ENCODE peak calls at places on chromosomes 13 and 19, in eight cellular contexts. I is body of pancreas; G is T-helper 1 cell; E is RWPE1; P is iPS DF 6.9; O is CD8-positive, alpha-beta memory T cell; K is left colon; Y is NCI-H1694. F is an unnamed sample.

GRCh38 chr13:66723606-66724005 is 506.5 kb downstream of the PCDH9 start:
- DNase-seq in Y (no peak), K (no peak), E (no peak), P (no peak), G (no peak), I (no peak), O (no peak), F (no peak)

GRCh38 chr13:32314271-32314967 is 744 bp downstream of the ZAR1L start:
- DNase-seq in I (no peak), K (peak; percentile 42), P (no peak), Y (no peak), O (no peak), E (no peak), G (no peak), F (no peak)

GRCh38 chr19:56351208-56351607 is 36.6 kb upstream of the ZSCAN5A start:
- DNase-seq in E (no peak), I (no peak), G (no peak), Y (no peak), P (no peak), K (no peak), O (no peak), F (no peak)

GRCh38 chr19:56263319-56263718 is 9.2 kb upstream of the EDDM13 start:
- DNase-seq in K (no peak), Y (no peak), O (no peak), I (no peak), E (no peak), G (no peak), P (no peak), F (no peak)

GRCh38 chr13:51746802-51747201 is 57.2 kb downstream of the DHRS12 start:
- DNase-seq in I (peak; percentile 52), G (no peak), Y (no peak), E (no peak), P (no peak), K (no peak), O (no peak), F (no peak)

GRCh38 chr13:114166381-114167131 is 12.5 kb upstream of the CFAP97D2 start:
- DNase-seq in G (no peak), K (no peak), O (no peak), P (no peak), E (no peak), I (no peak), Y (no peak), F (no peak)

GRCh38 chr13:30576528-30576927 is 41.2 kb upstream of the USPL1 start:
- DNase-seq in I (no peak), K (no peak), O (peak; percentile 29), P (no peak), E (peak; percentile 5), G (peak; percentile 38), Y (no peak), F (no peak)

GRCh38 chr13:48159436-48160225 is 64.7 kb upstream of the MED4 start:
- DNase-seq in G (no peak), O (no peak), K (no peak), P (no peak), E (peak; percentile 48), Y (no peak), I (no peak), F (peak; percentile 42)

GRCh38 chr13:41674246-41674645 is 216.9 kb downstream of the RGCC start:
- DNase-seq in E (no peak), O (no peak), G (no peak), K (no peak), I (no peak), Y (no peak), P (no peak), F (no peak)

GRCh38 chr19:1325568-1326294 is 40.1 kb downstream of the EFNA2 start:
- DNase-seq in G (no peak), I (no peak), O (no peak), K (no peak), P (no peak), E (no peak), Y (no peak), F (no peak)

GRCh38 chr19:1471514-1472107 is 7.4 kb downstream of the C19orf25 start:
- DNase-seq in G (no peak), Y (no peak), E (no peak), K (no peak), P (no peak), O (no peak), I (no peak), F (no peak)

GRCh38 chr19:35409191-35409590 is 38.3 kb downstream of the GPR42 start:
- DNase-seq in K (no peak), Y (no peak), E (no peak), O (no peak), G (no peak), I (no peak), P (no peak), F (no peak)

GRCh38 chr13:64912141-64912540 is 2318.0 kb downstream of the PCDH9 start:
- DNase-seq in E (peak; percentile 8), P (no peak), G (no peak), I (no peak), Y (no peak), K (no peak), O (no peak), F (no peak)

GRCh38 chr13:42056146-42056545 is 7.7 kb downstream of the DGKH start:
- DNase-seq in I (no peak), P (no peak), G (no peak), K (no peak), O (no peak), Y (no peak), E (no peak), F (no peak)

GRCh38 chr19:49338691-49339363 is 3.6 kb downstream of the CD37 start:
- DNase-seq in Y (no peak), I (peak; percentile 97), K (peak; percentile 95), P (no peak), E (peak; percentile 96), O (no peak), G (no peak), F (no peak)

GRCh38 chr13:66069570-66069969 is 1160.6 kb downstream of the PCDH9 start:
- DNase-seq in I (no peak), K (no peak), G (no peak), O (no peak), E (no peak), Y (no peak), P (no peak), F (no peak)

GRCh38 chr13:38905861-38906260 is 84.8 kb downstream of the STOML3 start:
- DNase-seq in K (no peak), I (no peak), P (no peak), E (peak; percentile 44), G (no peak), O (no peak), Y (no peak), F (no peak)